ENCODE peak calls at places on chromosome 5, in seven cellular contexts. M is hepatocyte, Y is H1, U is fibroblast of lung, P is astrocyte, E is GM12878, H is SK-N-SH. O is an unnamed sample. For H3K79me2, the result is how much of the 10 kb centered on the place peaks cover.

GRCh38 chr5:127342364-127342763 is 51.8 kb downstream of the MEGF10 start:
- DNase-seq in Y (no peak), U (no peak), H (no peak), P (no peak), M (no peak), E (no peak), O (no peak)

GRCh38 chr5:89043676-89044075 is 160.7 kb upstream of the MEF2C start:
- DNase-seq in P (peak), U (peak), E (no peak), H (no peak), M (no peak), Y (no peak), O (no peak)

GRCh38 chr5:75611324-75612210 is at the start of gene ANKDD1B:
- DNase-seq in E (no peak), Y (no peak), U (peak), M (peak), H (peak), P (peak), O (peak)

GRCh38 chr5:44983006-44983405 is 174.3 kb downstream of the MRPS30 start:
- DNase-seq in E (no peak), H (no peak), Y (no peak), P (no peak), U (no peak), M (no peak), O (no peak)

GRCh38 chr5:137401946-137402345 is 97.2 kb downstream of the SPOCK1 start:
- DNase-seq in H (no peak), U (no peak), Y (no peak), E (no peak), P (no peak), M (no peak), O (no peak)

GRCh38 chr5:177111720-177112394 is 21.7 kb upstream of the NSD1 start:
- DNase-seq in M (peak), P (no peak), U (peak), Y (peak), E (no peak), H (peak), O (peak)

GRCh38 chr5:137091473-137091872 is 407.7 kb downstream of the SPOCK1 start:
- DNase-seq in E (no peak), P (no peak), U (peak), M (no peak), H (no peak), Y (no peak), O (peak)

GRCh38 chr5:9716838-9717281 is 86.7 kb upstream of the TAS2R1 start:
- DNase-seq in U (peak), E (peak), H (no peak), P (peak), M (no peak), Y (no peak), O (no peak)

GRCh38 chr5:97067296-97067695 is 75.1 kb downstream of the LIX1 start:
- DNase-seq in Y (no peak), M (no peak), P (no peak), H (no peak), U (no peak), E (no peak), O (no peak)

GRCh38 chr5:33423018-33423630 is 17.6 kb upstream of the TARS1 start:
- DNase-seq in P (no peak), Y (no peak), E (no peak), U (peak), H (no peak), M (peak), O (no peak)

DNA sequence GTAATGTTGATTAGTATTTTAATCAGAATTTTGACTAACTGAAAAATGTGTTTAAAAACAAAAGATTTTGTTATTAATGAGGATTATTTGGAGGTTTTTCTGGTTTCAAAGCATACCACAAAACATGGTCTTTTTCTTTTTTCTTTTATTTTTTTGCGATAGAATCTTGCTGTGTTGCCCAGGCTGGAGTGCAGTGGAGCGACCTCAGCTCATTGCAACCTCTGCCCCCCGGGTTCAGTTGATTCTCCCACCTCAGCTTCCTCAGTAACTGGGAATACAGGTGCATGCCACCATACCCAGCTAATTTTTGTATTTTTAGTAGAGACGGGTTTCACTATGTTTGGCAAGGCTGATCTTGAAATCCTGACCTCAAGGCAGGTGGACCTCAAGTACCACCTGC is 24.1 kb downstream of the SREK1 start:
- DNase-seq in H (no peak), U (no peak), P (no peak), Y (no peak), M (no peak), E (no peak), O (no peak)
- H3K79me2 ChIP-seq in H (under half), U (under half), P (under half), Y (under half), M (under half), E (under half), O (under half)

GRCh38 chr5:58460727-58461286 is 921 bp upstream of the PLK2 start:
- DNase-seq in U (peak), E (peak), H (peak), M (peak), P (peak), Y (peak), O (peak)

GRCh38 chr5:58458851-58459275 is 1.0 kb downstream of the PLK2 start:
- DNase-seq in P (peak), U (peak), E (no peak), M (peak), Y (no peak), H (peak), O (no peak)

GRCh38 chr5:58459860-58460726 is at the start of gene PLK2:
- DNase-seq in M (peak), E (no peak), P (peak), H (peak), U (peak), Y (peak), O (peak)

GRCh38 chr5:58457040-58457439 is 2.8 kb downstream of the PLK2 start:
- DNase-seq in P (no peak), Y (no peak), U (no peak), M (no peak), H (no peak), E (no peak), O (no peak)

DNA sequence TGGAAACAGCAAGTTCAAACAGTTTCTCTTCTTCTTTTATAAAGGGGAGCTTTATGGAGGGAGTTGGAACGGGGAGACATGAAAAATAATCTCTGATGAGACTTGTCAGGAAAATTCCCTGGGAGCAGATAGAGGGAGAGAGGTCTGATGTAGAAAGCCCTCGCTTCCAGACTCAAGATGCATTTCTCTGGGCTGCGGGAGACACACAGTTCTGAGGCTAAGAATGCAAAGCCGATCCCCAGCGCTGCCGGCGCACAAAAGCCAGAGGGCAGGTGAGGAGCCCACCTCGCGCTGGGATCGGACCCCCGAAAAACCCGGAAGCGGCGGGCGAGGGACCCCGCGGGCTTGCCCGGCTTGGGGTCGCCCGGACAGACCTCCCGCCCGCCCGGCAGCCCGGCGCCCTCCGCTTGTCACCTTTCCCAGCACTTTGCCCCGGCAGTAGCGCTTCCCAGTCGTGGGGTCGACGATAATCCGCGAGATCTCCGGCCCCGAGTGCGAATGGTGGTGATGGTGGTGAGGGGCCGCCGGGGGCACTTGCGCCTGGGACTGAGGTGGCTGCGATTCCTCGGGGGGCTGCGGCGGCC is 518 bp downstream of the PLK2 start:
- DNase-seq in E (no peak), M (peak), Y (no peak), U (no peak), H (no peak), P (no peak), O (peak)
- H3K79me2 ChIP-seq in E (under half), M (half or more), Y (under half), U (under half), H (half or more), P (half or more), O (under half)

DNA sequence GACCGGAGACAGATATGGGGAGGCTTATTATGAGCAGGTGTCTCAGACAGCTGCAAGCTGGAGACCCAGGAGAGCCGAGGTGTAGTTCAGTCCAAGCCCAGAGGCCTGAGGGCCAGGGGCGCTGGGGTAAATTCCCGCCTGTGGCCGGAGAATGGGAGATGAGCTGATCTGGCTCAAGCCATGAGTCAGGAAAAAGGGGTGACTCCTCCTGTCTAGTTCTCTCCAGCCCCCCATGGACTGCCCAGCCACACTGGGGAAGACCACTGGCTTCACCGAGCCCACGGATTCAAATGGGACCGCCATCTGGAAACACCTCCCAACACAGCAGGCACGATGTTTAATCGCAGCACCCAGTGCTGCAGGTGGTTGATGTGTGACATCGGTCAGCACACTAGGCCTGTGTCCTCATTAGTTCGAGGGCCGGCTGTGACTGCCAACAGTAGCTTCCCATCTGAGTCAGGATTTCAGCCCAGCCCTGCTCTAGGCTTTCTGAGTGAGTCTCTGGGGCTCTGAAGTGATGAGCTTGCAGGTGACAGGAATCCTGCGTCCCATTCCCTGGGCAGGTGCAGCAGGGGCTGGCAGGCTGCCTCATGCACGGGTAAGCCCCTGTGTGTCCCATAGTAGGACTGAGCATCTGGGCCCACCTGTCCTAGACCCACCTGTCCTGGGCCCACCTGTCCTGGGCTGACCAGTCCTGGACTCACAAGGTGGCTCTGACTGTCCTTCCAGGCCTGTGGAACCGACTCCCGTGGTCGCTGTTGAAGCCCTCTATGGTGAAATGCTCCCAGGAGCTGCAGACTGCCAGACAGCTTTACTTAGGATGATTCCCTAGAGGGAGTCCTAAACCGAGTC is 49.7 kb downstream of the AHRR start:
- DNase-seq in E (no peak), H (no peak), Y (no peak), P (no peak), M (no peak), U (no peak), O (peak)
- H3K79me2 ChIP-seq in E (half or more), H (under half), Y (under half), P (under half), M (under half), U (under half), O (under half)

GRCh38 chr5:132226516-132227234 is 978 bp downstream of the P4HA2 start:
- DNase-seq in P (peak), H (no peak), Y (no peak), E (no peak), M (peak), U (peak), O (peak)
- H3K79me2 ChIP-seq in P (half or more), H (under half), Y (under half), E (under half), M (under half), U (under half), O (under half)

GRCh38 chr5:78638423-78638822 is 10.1 kb downstream of the LHFPL2 start:
- DNase-seq in U (peak), M (peak), Y (no peak), E (no peak), H (peak), P (peak), O (no peak)
- H3K79me2 ChIP-seq in U (under half), M (half or more), Y (under half), E (under half), H (half or more), P (half or more), O (half or more)

DNA sequence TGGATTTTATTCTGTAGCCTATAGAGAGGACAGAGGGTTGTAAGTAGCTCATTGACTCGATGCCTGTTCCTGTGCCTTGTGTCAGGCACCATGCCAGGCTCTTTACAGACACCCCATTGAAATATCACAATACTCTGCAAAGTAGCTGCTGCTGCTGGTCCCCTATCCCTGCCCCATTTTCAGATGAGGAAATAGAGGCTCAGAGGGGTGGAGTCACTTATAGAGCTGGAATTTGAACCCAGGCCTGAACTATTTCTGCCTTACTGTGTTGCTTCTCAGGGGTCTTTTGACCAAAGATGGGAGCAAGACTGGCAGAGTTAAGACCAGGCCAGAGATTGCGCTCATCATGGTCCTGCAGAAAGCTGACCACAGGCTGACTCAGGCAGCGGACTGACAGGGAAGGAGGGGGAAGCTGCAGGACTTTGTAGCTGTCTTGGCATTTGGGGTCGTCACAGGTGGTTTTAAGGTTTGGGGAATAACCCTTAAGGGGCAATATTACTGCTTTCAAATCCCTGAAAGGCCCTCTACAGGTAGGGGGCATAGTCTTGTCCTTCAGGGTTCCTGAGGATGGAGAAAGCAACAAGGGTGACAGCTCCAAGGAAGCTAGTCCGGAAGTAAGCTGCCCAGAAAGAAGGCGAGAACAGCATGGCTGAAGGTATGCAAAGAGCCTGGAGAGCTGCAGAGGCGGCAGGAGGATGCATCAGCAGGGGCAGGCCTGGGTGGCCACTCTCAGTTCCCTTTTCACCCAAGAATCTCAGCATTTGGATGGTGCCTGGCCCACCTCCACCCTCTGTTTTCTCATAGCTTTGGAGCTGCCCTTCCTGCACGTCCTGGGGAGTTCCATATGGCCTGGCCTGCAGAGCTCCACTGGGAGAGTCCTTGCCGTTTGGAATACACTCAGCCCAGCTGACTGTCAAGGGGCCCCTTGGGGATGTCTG is 18.3 kb upstream of the NDST1 start:
- DNase-seq in P (peak), H (no peak), M (no peak), U (peak), Y (no peak), E (peak), O (peak)
- H3K79me2 ChIP-seq in P (half or more), H (half or more), M (half or more), U (half or more), Y (under half), E (half or more), O (under half)

DNA sequence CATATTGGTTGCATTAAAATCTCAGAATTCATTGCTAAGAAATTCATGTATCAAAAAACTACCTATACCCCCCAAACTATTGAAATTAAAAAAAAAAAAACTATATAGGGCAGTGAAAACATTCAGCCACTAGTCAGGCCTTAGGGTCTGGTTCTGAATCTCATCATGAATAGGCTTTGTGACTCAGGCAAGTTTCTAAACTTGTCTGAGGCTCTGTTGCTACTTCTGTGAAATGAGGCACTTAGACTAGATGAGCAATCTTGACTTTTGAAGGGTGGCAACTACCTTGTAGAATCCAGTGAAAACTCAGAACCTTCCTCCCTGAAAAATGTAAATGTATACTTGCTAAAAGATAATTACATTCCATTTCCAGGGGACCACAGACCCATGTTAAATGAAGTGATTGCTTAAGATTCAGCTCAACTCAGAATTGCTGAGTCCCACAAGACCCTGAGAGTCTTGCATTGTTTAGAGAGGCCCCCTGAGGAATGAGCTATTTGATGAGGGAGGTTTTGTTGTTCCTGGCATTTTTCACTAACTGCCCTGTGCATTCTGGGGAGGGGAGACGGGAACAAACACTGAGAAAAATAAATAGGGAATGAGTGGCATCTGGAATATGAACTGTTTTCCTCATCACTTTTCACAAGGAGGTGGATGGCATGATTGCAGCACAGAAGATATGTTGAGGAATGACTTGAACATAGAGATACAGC is 29.5 kb downstream of the RAI14 start:
- DNase-seq in M (no peak), Y (no peak), E (no peak), U (peak), P (peak), H (no peak), O (no peak)
- H3K79me2 ChIP-seq in M (half or more), Y (under half), E (under half), U (half or more), P (half or more), H (half or more), O (under half)

DNA sequence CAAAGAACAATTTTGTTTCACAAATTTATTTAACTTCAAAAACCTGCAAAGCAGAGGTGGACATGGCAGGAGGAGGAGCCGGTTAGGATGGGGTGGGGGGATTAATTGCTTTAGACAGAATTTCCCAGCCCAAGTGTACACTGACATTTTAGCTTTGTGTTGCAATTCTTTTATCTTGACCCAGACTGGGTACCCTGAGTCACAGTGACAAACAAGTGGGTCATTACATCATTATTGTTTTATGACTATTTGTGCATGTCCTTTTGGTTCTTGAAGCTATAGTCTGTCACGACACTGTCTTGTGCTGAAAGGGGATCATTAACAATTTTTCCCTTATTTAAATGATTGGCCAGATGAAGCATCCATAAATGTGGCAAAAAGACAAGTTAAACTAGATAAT is 84.5 kb upstream of the VCAN start:
- DNase-seq in E (no peak), H (no peak), Y (no peak), U (no peak), M (peak), P (no peak), O (no peak)
- H3K79me2 ChIP-seq in E (under half), H (under half), Y (under half), U (under half), M (under half), P (under half), O (under half)

GRCh38 chr5:34718516-34718915 is 62.4 kb downstream of the RAI14 start:
- DNase-seq in P (no peak), M (no peak), E (no peak), Y (no peak), U (peak), H (no peak), O (no peak)

GRCh38 chr5:34721359-34721758 is 65.2 kb downstream of the RAI14 start:
- DNase-seq in H (no peak), E (no peak), M (no peak), U (no peak), P (no peak), Y (no peak), O (no peak)

GRCh38 chr5:34717426-34718327 is 61.5 kb downstream of the RAI14 start:
- DNase-seq in P (peak), H (no peak), Y (peak), M (peak), E (no peak), U (peak), O (peak)

GRCh38 chr5:34716986-34717385 is 60.9 kb downstream of the RAI14 start:
- DNase-seq in E (no peak), U (peak), P (peak), Y (no peak), M (no peak), H (no peak), O (no peak)

DNA sequence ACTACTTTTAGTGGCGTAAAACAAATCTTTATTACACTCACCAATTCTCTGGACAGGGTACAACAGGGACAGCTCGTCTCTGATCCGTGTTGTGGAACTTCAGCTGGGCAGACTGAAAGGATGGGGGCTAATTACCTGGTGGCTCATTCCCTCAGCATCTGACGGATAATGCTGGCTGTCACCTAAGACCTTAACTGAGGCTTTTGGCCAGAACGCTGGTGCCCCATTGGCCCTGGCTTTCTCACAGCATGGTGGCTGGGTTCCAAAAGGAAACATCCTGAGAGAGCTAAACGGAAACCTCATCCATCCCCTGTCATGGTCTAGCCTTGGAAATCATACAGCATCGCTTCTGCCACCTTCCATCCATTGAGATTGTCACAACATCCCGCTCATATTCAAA is 62.9 kb downstream of the RAI14 start:
- DNase-seq in Y (no peak), P (no peak), E (no peak), U (no peak), H (no peak), M (no peak), O (no peak)
- H3K79me2 ChIP-seq in Y (under half), P (half or more), E (under half), U (half or more), H (half or more), M (under half), O (under half)